ENCODE peak calls at places on chromosomes 1 and 21, in five cellular contexts. H is activated T-helper 1 cell treated with Interleukin-2 at 50 U/mL for 16 hours; Q is AG10803; C is activated T-cell treated with anti-CD3 and anti-CD28 coated beads, Interleukin-2, amount 50 U/mL, for 72 hours; B is tibial nerve. P is an unnamed sample.

GRCh38 chr21:45575304-45575992 is 33.2 kb upstream of the SLC19A1 start:
- DNase-seq in B (no peak), C (no peak), Q (no peak), H (no peak), P (no peak)

GRCh38 chr1:68615303-68615702 is 118.4 kb upstream of the DEPDC1 start:
- DNase-seq in B (no peak), C (no peak), Q (no peak), H (no peak), P (no peak)

GRCh38 chr1:45647248-45648021 is 23.6 kb upstream of the CCDC17 start:
- DNase-seq in Q (no peak), C (no peak), B (no peak), H (no peak), P (no peak)

GRCh38 chr1:227776277-227776676 is 39.2 kb upstream of the PRSS38 start:
- DNase-seq in B (no peak), H (no peak), Q (peak; percentile 90), C (no peak), P (no peak)

GRCh38 chr21:45026066-45026745 is 48.2 kb upstream of the ADARB1 start:
- DNase-seq in B (no peak), H (no peak), Q (no peak), C (no peak), P (no peak)

GRCh38 chr21:38438476-38438893 is 59.8 kb downstream of the ERG start:
- DNase-seq in Q (peak; percentile 64), H (no peak), C (no peak), B (peak; percentile 45), P (no peak)

GRCh38 chr1:183432548-183432875 is 14.3 kb upstream of the NMNAT2 start:
- DNase-seq in C (no peak), B (no peak), H (no peak), Q (no peak), P (no peak)

GRCh38 chr21:18529253-18529652 is 125.7 kb upstream of the TMPRSS15 start:
- DNase-seq in C (no peak), Q (peak; percentile 9), H (no peak), B (no peak), P (no peak)

GRCh38 chr1:24193046-24193445 is 6.0 kb upstream of the IFNLR1 start:
- DNase-seq in C (no peak), Q (peak; percentile 25), H (no peak), B (no peak), P (no peak)

GRCh38 chr1:172308148-172308547 is 112.3 kb upstream of the C1orf105 start:
- DNase-seq in C (no peak), B (no peak), H (no peak), Q (no peak), P (no peak)

GRCh38 chr1:185860316-185860715 is 126.1 kb downstream of the HMCN1 start:
- DNase-seq in H (no peak), B (no peak), Q (no peak), C (no peak), P (no peak)

GRCh38 chr1:61641578-61642336 is 83.2 kb downstream of the TM2D1 start:
- DNase-seq in C (peak; percentile 78), B (peak; percentile 76), Q (peak; percentile 72), H (peak; percentile 24), P (no peak)

GRCh38 chr1:38328278-38329035 is 281.9 kb upstream of the POU3F1 start:
- DNase-seq in B (no peak), C (no peak), H (no peak), Q (no peak), P (no peak)

GRCh38 chr1:74937176-74937575 is 197.0 kb upstream of the LHX8 start:
- DNase-seq in Q (no peak), B (no peak), H (no peak), C (no peak), P (no peak)

GRCh38 chr1:80375662-80376061 is 1369.1 kb upstream of the ADGRL4 start:
- DNase-seq in B (no peak), Q (peak; percentile 90), C (no peak), H (no peak), P (no peak)

GRCh38 chr1:34973326-34973725 is 11.8 kb downstream of the TMEM35B start:
- DNase-seq in Q (peak; percentile 19), B (no peak), C (no peak), H (no peak), P (no peak)

GRCh38 chr1:56070601-56071000 is 508.8 kb downstream of the PLPP3 start:
- DNase-seq in Q (peak; percentile 86), H (no peak), C (no peak), B (no peak), P (no peak)

GRCh38 chr1:28591708-28592313 is at the start of gene RAB42:
- DNase-seq in B (peak; percentile 36), H (no peak), C (peak; percentile 19), Q (peak; percentile 23), P (no peak)

GRCh38 chr1:246269466-246269865 is 237.6 kb downstream of the SMYD3 start:
- DNase-seq in Q (no peak), H (no peak), C (no peak), B (no peak), P (no peak)

GRCh38 chr21:45018131-45019075 is 56.0 kb upstream of the ADARB1 start:
- DNase-seq in C (no peak), B (no peak), H (no peak), Q (no peak), P (no peak)

GRCh38 chr1:204045430-204045829 is 27.5 kb upstream of the SOX13 start:
- DNase-seq in B (no peak), C (no peak), H (no peak), Q (no peak), P (no peak)

GRCh38 chr21:43864806-43865470 is at the start of gene AGPAT3:
- DNase-seq in Q (peak; percentile 17), C (peak; percentile 48), H (peak; percentile 28), B (no peak), P (peak; percentile 24)

GRCh38 chr1:185157599-185158469 is 867 bp downstream of the SWT1 start:
- DNase-seq in B (peak; percentile 8), H (no peak), C (no peak), Q (no peak), P (no peak)

GRCh38 chr1:159798893-159799292 is 3.3 kb upstream of the FCRL6 start:
- DNase-seq in H (peak; percentile 13), C (peak; percentile 46), B (peak; percentile 74), Q (peak; percentile 87), P (no peak)

GRCh38 chr1:204162498-204163074 is 3.6 kb downstream of the REN start:
- DNase-seq in H (peak; percentile 59), Q (peak; percentile 46), B (peak; percentile 79), C (peak; percentile 77), P (peak; percentile 56)

GRCh38 chr1:119330062-119330939 is 38.3 kb upstream of the HAO2 start:
- DNase-seq in H (no peak), Q (peak; percentile 44), C (no peak), B (no peak), P (no peak)

GRCh38 chr1:87154351-87154750 is 174.3 kb upstream of the LMO4 start:
- DNase-seq in H (no peak), Q (no peak), C (no peak), B (no peak), P (no peak)

GRCh38 chr1:30400436-30400975 is 322.9 kb downstream of the MATN1 start:
- DNase-seq in Q (no peak), H (no peak), B (no peak), C (no peak), P (no peak)

GRCh38 chr1:99217599-99217998 is 46.7 kb upstream of the PLPPR4 start:
- DNase-seq in Q (no peak), B (no peak), C (no peak), H (no peak), P (no peak)

GRCh38 chr1:205456868-205457724 is 1.3 kb upstream of the BLACAT1 start:
- DNase-seq in H (no peak), B (no peak), C (no peak), Q (no peak), P (no peak)

GRCh38 chr1:115134850-115135484 is 45.7 kb upstream of the TSPAN2 start:
- DNase-seq in Q (peak; percentile 91), B (no peak), C (no peak), H (no peak), P (no peak)

GRCh38 chr1:206909167-206909882 is 12.1 kb downstream of the IL24 start:
- DNase-seq in Q (no peak), B (peak; percentile 44), H (peak; percentile 40), C (peak; percentile 39), P (peak; percentile 36)

GRCh38 chr1:176855434-176855745 is 309.1 kb downstream of the ASTN1 start:
- DNase-seq in B (no peak), H (no peak), C (no peak), Q (no peak), P (no peak)

GRCh38 chr1:37033355-37034291 is 692 bp downstream of the GRIK3 start:
- DNase-seq in H (no peak), B (no peak), Q (no peak), C (no peak), P (no peak)

GRCh38 chr1:216261631-216262030 is 161.6 kb downstream of the USH2A start:
- DNase-seq in Q (no peak), H (no peak), C (no peak), B (no peak), P (no peak)

GRCh38 chr1:54833146-54833545 is 32.0 kb upstream of the TTC22 start:
- DNase-seq in B (no peak), C (no peak), Q (no peak), H (no peak), P (no peak)

GRCh38 chr21:41752231-41752681 is 14.6 kb downstream of the RIPK4 start:
- DNase-seq in B (no peak), Q (peak; percentile 83), C (no peak), H (no peak), P (no peak)

GRCh38 chr1:22551591-22552370 is 11.5 kb upstream of the EPHA8 start:
- DNase-seq in B (no peak), Q (no peak), H (no peak), C (no peak), P (no peak)